ENCODE peak calls at places on chromosomes 4 and X, in ten cellular contexts. H is cardiac muscle cell, M is psoas muscle, K is GM12865, S is stomach, L is RWPE1, A is HFF-Myc, E is choroid plexus epithelial cell, R is PC-3, D is astrocyte of the cerebellum. J is an unnamed sample.

GRCh38 chrX:23788521-23788920 is 5.5 kb downstream of the SAT1 start:
- DNase-seq in H (no peak), M (no peak), K (no peak), S (no peak), L (no peak), A (no peak), E (no peak), R (no peak), D (no peak), J (no peak)

GRCh38 chr4:107519057-107519456 is 201.0 kb downstream of the PAPSS1 start:
- DNase-seq in H (peak), M (no peak), K (peak), S (peak), L (peak), A (peak), E (peak), R (peak), D (peak), J (no peak)

GRCh38 chr4:189124791-189125190 is 815.9 kb upstream of the FRG1 start:
- DNase-seq in H (no peak), M (no peak), K (no peak), S (no peak), L (no peak), A (no peak), E (no peak), R (no peak), D (no peak), J (no peak)

GRCh38 chr4:53189011-53189410 is 176.8 kb downstream of the SCFD2 start:
- DNase-seq in H (no peak), M (no peak), K (no peak), S (no peak), L (no peak), A (no peak), E (peak), R (no peak), D (no peak), J (peak)

GRCh38 chr4:80732010-80732409 is 298.5 kb upstream of the BMP3 start:
- DNase-seq in H (no peak), M (no peak), K (no peak), S (no peak), L (no peak), A (no peak), E (peak), R (peak), D (peak), J (no peak)

GRCh38 chrX:129744881-129745321 is 6.1 kb downstream of the XPNPEP2 start:
- DNase-seq in H (no peak), M (no peak), K (no peak), S (no peak), L (no peak), A (no peak), E (no peak), R (no peak), D (no peak), J (no peak)

GRCh38 chr4:53479731-53480525 is 102.5 kb downstream of the FIP1L1 start:
- DNase-seq in H (no peak), M (no peak), K (no peak), S (no peak), L (peak), A (no peak), E (peak), R (peak), D (peak), J (no peak)

GRCh38 chr4:180539284-180539683 is 1703.9 kb upstream of the TENM3 start:
- DNase-seq in H (no peak), M (no peak), K (no peak), S (no peak), L (no peak), A (no peak), E (no peak), R (no peak), D (no peak), J (no peak)

GRCh38 chrX:143788265-143788664 is 67.7 kb upstream of the SPANXN2 start:
- DNase-seq in H (peak), M (no peak), K (no peak), S (no peak), L (no peak), A (no peak), E (peak), R (peak), D (no peak), J (no peak)

GRCh38 chr4:138182838-138183426 is 59.2 kb downstream of the SLC7A11 start:
- DNase-seq in H (peak), M (no peak), K (peak), S (no peak), L (peak), A (peak), E (peak), R (peak), D (peak), J (peak)

GRCh38 chrX:46327229-46328081 is 217.8 kb downstream of the ZNF674 start:
- DNase-seq in H (peak), M (no peak), K (no peak), S (peak), L (peak), A (no peak), E (peak), R (peak), D (peak), J (no peak)

GRCh38 chr4:7190668-7191545 is 1.4 kb upstream of the SORCS2 start:
- DNase-seq in H (no peak), M (no peak), K (no peak), S (no peak), L (no peak), A (no peak), E (no peak), R (no peak), D (no peak), J (no peak)

GRCh38 chr4:168421671-168422070 is 58.6 kb downstream of the DDX60L start:
- DNase-seq in H (no peak), M (no peak), K (no peak), S (peak), L (peak), A (no peak), E (peak), R (peak), D (no peak), J (no peak)

GRCh38 chr4:171157462-171158082 is 655.6 kb upstream of the GALNTL6 start:
- DNase-seq in H (no peak), M (no peak), K (no peak), S (no peak), L (no peak), A (no peak), E (no peak), R (no peak), D (no peak), J (no peak)

GRCh38 chr4:47703008-47703407 is 134.9 kb downstream of the CORIN start:
- DNase-seq in H (no peak), M (no peak), K (no peak), S (no peak), L (no peak), A (no peak), E (no peak), R (no peak), D (no peak), J (no peak)

GRCh38 chr4:15043226-15043625 is 40.9 kb downstream of the CPEB2 start:
- DNase-seq in H (no peak), M (no peak), K (no peak), S (no peak), L (no peak), A (no peak), E (peak), R (peak), D (no peak), J (no peak)
- TF ChIP-seq CTCF in H (peak), M (no peak), K (no peak), S (no peak), L (no peak), A (no peak), E (peak), R (peak), D (no peak), J (peak)

DNA sequence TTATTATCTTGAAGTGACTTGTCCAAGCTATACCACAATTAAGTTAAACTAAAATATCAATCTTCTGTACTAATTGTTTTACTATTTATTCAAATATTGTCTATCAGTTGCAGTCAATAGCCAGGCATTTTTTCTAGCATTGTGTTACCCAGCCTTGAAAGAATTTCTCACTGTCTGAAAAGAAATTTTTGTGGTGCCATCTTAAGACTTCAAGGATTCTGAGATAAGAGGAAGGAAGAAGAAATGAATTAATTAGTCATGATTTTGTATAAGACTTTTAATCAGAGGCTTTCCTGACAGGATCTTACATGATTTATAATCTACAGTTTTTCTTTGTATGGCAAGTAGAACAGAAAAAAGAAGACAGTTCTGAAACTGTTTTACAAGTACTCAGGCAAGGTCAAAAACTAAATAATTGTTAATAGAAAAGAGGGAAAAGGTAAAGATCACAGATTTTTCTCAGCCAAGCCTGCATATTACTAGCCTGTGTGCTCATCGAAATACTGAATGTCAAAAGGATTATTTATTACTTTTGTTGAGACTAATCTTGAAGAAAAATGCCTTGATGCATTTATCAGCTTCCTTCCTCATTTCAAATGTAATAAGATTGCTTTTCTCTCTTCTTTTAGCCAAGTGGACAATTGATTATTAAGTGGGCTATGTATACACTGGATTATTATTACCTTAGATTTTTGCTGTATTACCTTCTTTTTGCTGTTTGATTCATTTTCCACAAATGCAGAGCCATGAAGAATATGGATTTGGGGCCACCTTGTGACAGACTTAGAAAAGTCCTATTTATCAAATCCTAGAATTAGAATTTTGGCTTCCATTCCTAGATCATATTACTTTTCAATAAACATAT is 53.8 kb downstream of the CXCL1 start:
- DNase-seq in H (no peak), M (no peak), K (no peak), S (no peak), L (no peak), A (no peak), E (peak), R (peak), D (peak), J (no peak)
- TF ChIP-seq CTCF in H (peak), M (no peak), K (no peak), S (peak), L (peak), A (peak), E (peak), R (peak), D (peak), J (peak)

DNA sequence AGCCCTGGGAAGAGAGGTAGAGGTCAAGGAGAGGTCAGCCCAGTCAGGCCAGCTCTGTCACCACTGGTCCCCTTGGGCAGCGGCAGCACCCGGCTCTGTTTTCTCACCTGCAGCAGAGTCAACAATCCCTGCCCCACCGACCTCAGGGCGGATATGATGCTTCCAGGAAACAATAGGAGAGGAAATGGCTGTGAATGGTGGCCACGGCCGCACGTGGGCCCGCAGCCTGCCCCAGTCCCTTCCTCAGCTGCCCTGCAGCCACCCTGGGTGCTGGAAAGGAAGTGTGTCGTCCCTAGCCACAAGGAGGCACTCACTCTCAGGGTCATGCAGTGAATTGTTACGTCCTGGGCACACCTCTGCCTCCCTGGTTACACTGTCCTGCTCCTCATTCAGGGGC is 92.5 kb upstream of the ENPP6 start:
- DNase-seq in H (no peak), M (no peak), K (peak), S (no peak), L (no peak), A (no peak), E (no peak), R (peak), D (no peak), J (no peak)
- TF ChIP-seq CTCF in H (peak), M (no peak), K (peak), S (peak), L (no peak), A (peak), E (peak), R (peak), D (no peak), J (no peak)

DNA sequence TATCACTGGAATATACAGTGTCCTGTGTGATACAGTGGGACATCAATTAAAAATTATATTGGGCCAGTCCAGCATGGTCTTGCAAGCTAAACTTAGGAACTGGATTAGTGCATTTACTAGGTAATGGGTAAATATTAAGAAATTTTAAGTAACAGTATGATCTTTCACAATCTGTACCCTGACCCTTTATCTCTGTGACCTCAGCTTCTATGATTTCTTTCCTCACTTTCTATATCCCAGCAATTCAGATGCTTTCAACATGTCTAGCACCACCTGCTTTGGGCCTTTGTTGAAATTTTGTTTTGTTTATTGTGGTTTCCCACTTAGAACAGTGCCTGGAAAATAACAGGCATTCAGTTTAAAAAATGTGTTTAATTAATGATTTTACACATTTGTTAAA is 2295.4 kb downstream of the ARAP2 start:
- DNase-seq in H (no peak), M (no peak), K (no peak), S (no peak), L (no peak), A (no peak), E (no peak), R (no peak), D (no peak), J (no peak)
- TF ChIP-seq CTCF in H (no peak), M (no peak), K (no peak), S (no peak), L (no peak), A (no peak), E (no peak), R (no peak), D (no peak), J (no peak)

GRCh38 chr4:148184922-148185321 is 257.3 kb downstream of the NR3C2 start:
- DNase-seq in H (no peak), M (no peak), K (no peak), S (no peak), L (no peak), A (no peak), E (no peak), R (no peak), D (no peak), J (no peak)
- TF ChIP-seq CTCF in H (no peak), M (no peak), K (no peak), S (no peak), L (no peak), A (no peak), E (no peak), R (no peak), D (no peak), J (no peak)

GRCh38 chrX:151384807-151385206 is 12.2 kb upstream of the VMA21 start:
- DNase-seq in H (no peak), M (no peak), K (no peak), S (peak), L (no peak), A (no peak), E (no peak), R (no peak), D (peak), J (no peak)
- TF ChIP-seq CTCF in H (no peak), M (no peak), K (no peak), S (no peak), L (no peak), A (no peak), E (no peak), R (no peak), D (no peak), J (no peak)

GRCh38 chr4:175252642-175253041 is 334.5 kb downstream of the ADAM29 start:
- DNase-seq in H (no peak), M (no peak), K (peak), S (no peak), L (no peak), A (no peak), E (no peak), R (no peak), D (no peak), J (no peak)

GRCh38 chr4:175253184-175253902 is 335.2 kb downstream of the ADAM29 start:
- DNase-seq in H (no peak), M (no peak), K (peak), S (no peak), L (no peak), A (no peak), E (peak), R (peak), D (no peak), J (no peak)
- TF ChIP-seq CTCF in H (no peak), M (no peak), K (no peak), S (no peak), L (no peak), A (no peak), E (peak), R (peak), D (no peak), J (no peak)

GRCh38 chrX:30156009-30156408 is 59.4 kb upstream of the MAGEB2 start:
- DNase-seq in H (no peak), M (no peak), K (no peak), S (no peak), L (no peak), A (no peak), E (no peak), R (no peak), D (no peak), J (no peak)
- TF ChIP-seq CTCF in H (no peak), M (no peak), K (no peak), S (no peak), L (no peak), A (no peak), E (no peak), R (no peak), D (no peak), J (no peak)

GRCh38 chr4:120922390-120923200 is at the start of gene PRDM5:
- DNase-seq in H (peak), M (peak), K (no peak), S (peak), L (peak), A (no peak), E (peak), R (peak), D (no peak), J (no peak)
- TF ChIP-seq CTCF in H (peak), M (no peak), K (no peak), S (no peak), L (no peak), A (no peak), E (peak), R (no peak), D (peak), J (peak)